ENCODE peak calls at places on chromosome 22, in nine cellular contexts. I, J, X, Z, N, A, O, L and B are unnamed samples.

GRCh38 chr22:20441631-20442484 is 4.2 kb upstream of the SCARF2 start:
- DNase-seq in I (no peak), J (no peak), X (no peak), Z (no peak), N (no peak), A (no peak), O (no peak), L (peak; percentile 61), B (peak; percentile 46)

GRCh38 chr22:32534252-32535215 is 59.9 kb downstream of the FBXO7 start:
- DNase-seq in I (no peak), J (no peak), X (no peak), Z (no peak), N (no peak), A (no peak), O (peak; percentile 87), L (peak; percentile 75), B (no peak)

GRCh38 chr22:27718186-27719032 is 83.1 kb downstream of the MN1 start:
- DNase-seq in I (peak; percentile 95), J (no peak), X (no peak), Z (peak; percentile 47), N (no peak), A (peak; percentile 67), O (peak; percentile 25), L (peak; percentile 79), B (peak; percentile 18)

GRCh38 chr22:48361099-48361639 is 1466.5 kb downstream of the BRD1 start:
- DNase-seq in I (no peak), J (no peak), X (no peak), Z (no peak), N (no peak), A (no peak), O (no peak), L (no peak), B (no peak)

GRCh38 chr22:29312218-29313125 is 3.0 kb downstream of the RASL10A start:
- DNase-seq in I (no peak), J (no peak), X (no peak), Z (no peak), N (no peak), A (no peak), O (no peak), L (peak; percentile 63), B (no peak)

GRCh38 chr22:17369553-17370035 is 334 bp downstream of the CECR2 start:
- DNase-seq in I (no peak), J (no peak), X (peak; percentile 30), Z (peak; percentile 67), N (peak; percentile 2), A (peak; percentile 43), O (no peak), L (peak; percentile 71), B (peak; percentile 23)

GRCh38 chr22:26681395-26681821 is 24.0 kb downstream of the MIAT start:
- DNase-seq in I (no peak), J (no peak), X (no peak), Z (no peak), N (no peak), A (no peak), O (no peak), L (no peak), B (no peak)

GRCh38 chr22:19043111-19044085 is 78.8 kb downstream of the DGCR2 start:
- DNase-seq in I (no peak), J (no peak), X (no peak), Z (no peak), N (no peak), A (peak; percentile 24), O (no peak), L (peak; percentile 37), B (no peak)

GRCh38 chr22:19984201-19984753 is 32.3 kb downstream of the ARVCF start:
- DNase-seq in I (peak; percentile 80), J (no peak), X (no peak), Z (peak; percentile 19), N (no peak), A (no peak), O (no peak), L (peak; percentile 63), B (no peak)

GRCh38 chr22:35601743-35602633 is 15.1 kb downstream of the MB start:
- DNase-seq in I (peak; percentile 53), J (no peak), X (no peak), Z (no peak), N (no peak), A (peak; percentile 59), O (no peak), L (no peak), B (no peak)

GRCh38 chr22:49412236-49412635 is 415.4 kb downstream of the BRD1 start:
- DNase-seq in I (no peak), J (no peak), X (no peak), Z (no peak), N (no peak), A (no peak), O (no peak), L (no peak), B (no peak)

GRCh38 chr22:49566693-49567092 is 261.0 kb downstream of the BRD1 start:
- DNase-seq in I (no peak), J (no peak), X (no peak), Z (no peak), N (no peak), A (peak; percentile 8), O (no peak), L (no peak), B (no peak)

GRCh38 chr22:47337161-47337621 is 574.7 kb downstream of the TBC1D22A start:
- DNase-seq in I (peak; percentile 59), J (no peak), X (no peak), Z (peak; percentile 4), N (no peak), A (no peak), O (peak; percentile 39), L (no peak), B (no peak)

GRCh38 chr22:20607157-20607907 is 99.9 kb downstream of the MED15 start:
- DNase-seq in I (no peak), J (no peak), X (no peak), Z (no peak), N (no peak), A (no peak), O (no peak), L (no peak), B (peak; percentile 81)

GRCh38 chr22:19291218-19291579 is 320 bp downstream of the CLTCL1 start:
- DNase-seq in I (no peak), J (peak; percentile 18), X (no peak), Z (peak; percentile 36), N (peak; percentile 25), A (peak; percentile 43), O (no peak), L (peak; percentile 78), B (peak; percentile 28)

GRCh38 chr22:48824673-48825651 is 1002.7 kb downstream of the BRD1 start:
- DNase-seq in I (no peak), J (no peak), X (no peak), Z (peak; percentile 49), N (no peak), A (no peak), O (no peak), L (peak; percentile 48), B (no peak)

GRCh38 chr22:37924386-37925065 is 18.4 kb downstream of the MICALL1 start:
- DNase-seq in I (no peak), J (no peak), X (no peak), Z (no peak), N (no peak), A (no peak), O (no peak), L (no peak), B (peak; percentile 50)

GRCh38 chr22:37925311-37925710 is 19.2 kb downstream of the MICALL1 start:
- DNase-seq in I (no peak), J (no peak), X (no peak), Z (no peak), N (no peak), A (no peak), O (no peak), L (no peak), B (no peak)

GRCh38 chr22:37923927-37924326 is 17.8 kb downstream of the MICALL1 start:
- DNase-seq in I (no peak), J (no peak), X (no peak), Z (no peak), N (no peak), A (no peak), O (no peak), L (no peak), B (no peak)

GRCh38 chr22:37920131-37920530 is 14.0 kb downstream of the MICALL1 start:
- DNase-seq in I (no peak), J (no peak), X (no peak), Z (no peak), N (no peak), A (no peak), O (no peak), L (peak; percentile 42), B (no peak)

DNA sequence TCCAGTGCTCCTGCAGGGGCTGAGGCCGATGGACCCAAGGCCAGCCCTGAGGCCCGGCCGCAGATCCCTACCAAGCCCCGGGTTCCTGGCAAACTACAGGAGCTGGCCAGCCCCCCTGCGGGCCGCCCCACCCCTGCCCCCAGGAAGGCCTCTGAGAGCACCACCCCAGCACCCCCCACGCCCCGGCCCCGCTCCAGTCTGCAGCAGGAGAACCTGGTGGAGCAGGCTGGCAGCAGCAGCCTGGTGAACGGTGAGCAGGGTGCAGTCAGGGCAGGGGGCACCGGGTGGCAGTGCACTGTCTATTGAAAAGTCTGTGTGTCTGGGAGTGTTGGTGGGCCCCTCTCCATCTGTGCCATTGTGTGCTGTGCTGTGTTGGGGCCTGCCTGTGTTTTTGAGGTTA is 16.1 kb downstream of the MICALL1 start:
- DNase-seq in I (no peak), J (no peak), X (no peak), Z (no peak), N (no peak), A (no peak), O (no peak), L (no peak), B (no peak)
- H3K27ac ChIP-seq in I (peak overlapping the region; percentile 42), J (no peak overlapping the region), X (no peak overlapping the region), Z (no peak overlapping the region), N (no peak overlapping the region), A (no peak overlapping the region), O (no peak overlapping the region), L (no peak overlapping the region), B (no peak overlapping the region)

GRCh38 chr22:46290121-46290842 is 6.4 kb upstream of the GTSE1 start:
- DNase-seq in I (no peak), J (no peak), X (no peak), Z (no peak), N (no peak), A (no peak), O (no peak), L (no peak), B (no peak)
- H3K27ac ChIP-seq in I (no peak overlapping the region), J (no peak overlapping the region), X (no peak overlapping the region), Z (no peak overlapping the region), N (no peak overlapping the region), A (no peak overlapping the region), O (no peak overlapping the region), L (peak overlapping the region; percentile 78), B (no peak overlapping the region)

GRCh38 chr22:41366323-41367014 is 15.3 kb upstream of the TEF start:
- DNase-seq in I (no peak), J (no peak), X (no peak), Z (no peak), N (no peak), A (no peak), O (no peak), L (no peak), B (no peak)
- H3K27ac ChIP-seq in I (peak overlapping the region; percentile 73), J (peak overlapping the region; percentile 64), X (no peak overlapping the region), Z (peak overlapping the region; percentile 99), N (no peak overlapping the region), A (peak overlapping the region; percentile 41), O (no peak overlapping the region), L (peak overlapping the region; percentile 78), B (peak overlapping the region; percentile 80)

DNA sequence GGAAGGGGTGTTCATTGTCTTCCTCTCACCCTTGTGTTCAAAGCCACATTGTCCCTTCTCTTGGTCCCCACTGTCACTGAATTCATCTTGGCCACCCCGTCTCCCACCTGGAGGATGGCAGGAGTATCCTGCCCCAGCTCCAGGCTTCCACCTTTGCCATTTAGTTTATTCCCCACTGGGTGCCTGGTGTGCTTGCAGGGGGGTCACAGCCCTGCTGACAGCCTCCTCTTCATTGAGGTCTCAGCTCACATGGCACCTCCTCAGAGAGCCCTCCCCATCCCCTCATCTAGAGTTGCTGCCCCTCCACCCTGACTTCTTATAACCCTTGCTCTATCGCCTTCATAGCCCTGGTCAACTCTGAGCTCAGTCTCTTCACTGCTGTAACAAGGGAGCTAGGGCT is 36.6 kb downstream of the KIAA1671 start:
- DNase-seq in I (no peak), J (no peak), X (no peak), Z (no peak), N (no peak), A (no peak), O (no peak), L (no peak), B (no peak)
- H3K27ac ChIP-seq in I (peak overlapping the region; percentile 99), J (peak overlapping the region; percentile 39), X (no peak overlapping the region), Z (peak overlapping the region; percentile 72), N (no peak overlapping the region), A (peak overlapping the region; percentile 33), O (no peak overlapping the region), L (peak overlapping the region; percentile 71), B (no peak overlapping the region)